ENCODE peak calls at places on chromosome 6, in six cellular contexts. Y is breast epithelium; H is Calu3; M is CD4-positive, alpha-beta T cell; G is PC-9; N is CD8-positive, alpha-beta T cell. Z is an unnamed sample.

GRCh38 chr6:29760328-29760727 is 37.1 kb downstream of the HLA-F start:
- DNase-seq in Y (no peak), H (no peak), M (no peak), G (no peak), N (no peak), Z (no peak)

GRCh38 chr6:23655502-23655901 is 470.5 kb upstream of the NRSN1 start:
- DNase-seq in Y (no peak), H (no peak), M (no peak), G (no peak), N (no peak), Z (no peak)

GRCh38 chr6:170160628-170161611 is 130.0 kb downstream of the DLL1 start:
- DNase-seq in Y (no peak), H (no peak), M (no peak), G (no peak), N (no peak), Z (no peak)

GRCh38 chr6:19837511-19838441 is 606 bp downstream of the ID4 start:
- DNase-seq in Y (peak), H (peak), M (no peak), G (no peak), N (no peak), Z (no peak)

GRCh38 chr6:63805345-63805744 is 169.7 kb downstream of the PHF3 start:
- DNase-seq in Y (no peak), H (no peak), M (no peak), G (no peak), N (no peak), Z (no peak)

GRCh38 chr6:26249709-26249958 is 115.4 kb upstream of the BTN3A2 start:
- DNase-seq in Y (no peak), H (no peak), M (no peak), G (no peak), N (no peak), Z (no peak)

GRCh38 chr6:160049346-160049745 is 72.3 kb upstream of the SLC22A1 start:
- DNase-seq in Y (no peak), H (no peak), M (no peak), G (no peak), N (no peak), Z (no peak)

GRCh38 chr6:157494132-157494705 is 113.2 kb downstream of the ZDHHC14 start:
- DNase-seq in Y (no peak), H (no peak), M (no peak), G (no peak), N (no peak), Z (no peak)

GRCh38 chr6:84227434-84228197 is at the start of gene CEP162:
- DNase-seq in Y (peak), H (peak), M (peak), G (peak), N (peak), Z (peak)
- TF ChIP-seq CTCF in Y (peak), H (peak), M (peak), G (peak), N (peak), Z (peak)

GRCh38 chr6:13486679-13487121 is 700 bp downstream of the GFOD1 start:
- DNase-seq in Y (no peak), H (peak), M (peak), G (no peak), N (peak), Z (peak)

GRCh38 chr6:13485923-13486557 is 1.4 kb downstream of the GFOD1 start:
- DNase-seq in Y (no peak), H (peak), M (no peak), G (no peak), N (no peak), Z (no peak)

GRCh38 chr6:13488015-13488895 is 855 bp upstream of the GFOD1 start:
- DNase-seq in Y (no peak), H (peak), M (no peak), G (no peak), N (no peak), Z (no peak)

GRCh38 chr6:13488896-13489237 is 1.5 kb upstream of the GFOD1 start:
- DNase-seq in Y (no peak), H (no peak), M (no peak), G (no peak), N (no peak), Z (no peak)

GRCh38 chr6:13487122-13488014 is at the start of gene GFOD1:
- DNase-seq in Y (peak), H (peak), M (peak), G (peak), N (peak), Z (peak)
- TF ChIP-seq CTCF in Y (peak), H (no peak), M (no peak), G (no peak), N (no peak), Z (no peak)

GRCh38 chr6:33410711-33411631 is at the start of gene PHF1:
- DNase-seq in Y (peak), H (no peak), M (no peak), G (no peak), N (peak), Z (peak)
- TF ChIP-seq CTCF in Y (no peak), H (no peak), M (no peak), G (no peak), N (no peak), Z (no peak)

DNA sequence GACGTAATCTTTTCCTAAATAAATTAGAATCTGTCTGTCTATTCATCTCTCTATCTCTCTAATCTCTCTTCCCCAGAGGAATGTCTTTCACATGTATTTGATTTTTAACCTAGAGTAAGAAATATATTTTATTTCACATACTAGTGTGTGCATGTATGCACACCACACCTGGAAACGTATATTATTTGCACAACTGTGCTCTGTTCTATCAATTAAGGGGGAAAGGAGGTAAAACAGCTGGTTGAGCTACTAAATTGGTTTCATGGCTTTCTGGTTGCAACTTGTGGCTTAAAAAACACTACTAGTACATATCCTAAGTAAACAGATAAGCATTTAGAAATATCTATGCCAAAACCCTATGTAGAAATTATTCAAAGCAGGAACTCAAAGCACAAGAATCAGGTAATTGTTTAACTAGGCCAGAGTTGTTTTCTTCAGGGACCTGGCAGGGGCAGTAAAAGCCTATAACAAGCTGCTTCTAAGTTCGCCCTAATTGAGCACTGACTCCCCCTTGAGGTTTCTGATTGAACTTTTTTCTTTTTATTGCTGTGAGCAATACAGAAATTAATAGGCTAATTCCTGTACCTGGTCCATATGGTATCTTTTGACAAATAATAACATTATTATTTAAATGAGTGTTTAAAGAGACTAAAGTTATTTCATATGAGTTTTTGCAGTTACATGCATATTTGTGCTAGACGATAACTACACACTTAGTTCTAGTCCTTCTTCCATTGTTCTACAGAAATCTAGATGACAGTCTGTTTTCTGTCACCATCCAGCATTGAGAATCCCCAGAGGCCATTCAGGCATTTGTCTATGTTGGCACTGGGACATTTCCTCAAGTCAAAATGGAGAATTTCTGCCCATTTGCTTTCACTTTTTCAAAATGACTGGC is 88.6 kb downstream of the MCHR2 start:
- DNase-seq in Y (no peak), H (peak), M (no peak), G (peak), N (no peak), Z (no peak)
- TF ChIP-seq CTCF in Y (no peak), H (peak), M (no peak), G (peak), N (peak), Z (peak)